ENCODE peak calls at places on chromosome 12, in five cellular contexts. U is heart right ventricle, Y is heart left ventricle, M is HCT116, G is GM13977. T is an unnamed sample.

GRCh38 chr12:100528044-100528443 is 45.4 kb upstream of the GAS2L3 start:
- DNase-seq in G (no peak), Y (no peak), M (no peak), U (no peak), T (no peak)

GRCh38 chr12:15689751-15690191 is 99.4 kb downstream of the EPS8 start:
- DNase-seq in M (peak), Y (no peak), G (no peak), U (no peak), T (no peak)

GRCh38 chr12:123533672-123534643 is at the start of gene RILPL1:
- DNase-seq in M (no peak), G (peak), Y (peak), U (peak), T (peak)

GRCh38 chr12:28024231-28024995 is 51.9 kb upstream of the PTHLH start:
- DNase-seq in M (no peak), G (no peak), Y (no peak), U (no peak), T (peak)

GRCh38 chr12:131620520-131620919 is 90.4 kb upstream of the SFSWAP start:
- DNase-seq in M (no peak), Y (no peak), U (no peak), G (no peak), T (no peak)

GRCh38 chr12:21677622-21678277 is 20.1 kb upstream of the LDHB start:
- DNase-seq in M (no peak), U (no peak), G (no peak), Y (no peak), T (peak)

GRCh38 chr12:31510034-31510433 is 80.9 kb downstream of the DENND5B start:
- DNase-seq in G (no peak), Y (no peak), U (no peak), M (no peak), T (no peak)

GRCh38 chr12:6982532-6982931 is 11.8 kb downstream of the EMG1 start:
- DNase-seq in M (no peak), Y (no peak), U (no peak), G (no peak), T (no peak)

GRCh38 chr12:52362118-52362726 is 5.1 kb downstream of the KRT85 start:
- DNase-seq in U (no peak), Y (no peak), G (no peak), M (no peak), T (no peak)

GRCh38 chr12:108321688-108322087 is 17.4 kb downstream of the CMKLR1 start:
- DNase-seq in Y (no peak), U (no peak), M (no peak), G (no peak), T (no peak)

GRCh38 chr12:58117201-58117600 is 175.8 kb downstream of the ATP23 start:
- DNase-seq in Y (no peak), U (no peak), M (no peak), G (no peak), T (no peak)

GRCh38 chr12:66164349-66164821 is 5.4 kb downstream of the TMBIM4 start:
- DNase-seq in M (no peak), G (no peak), U (no peak), Y (no peak), T (peak)

GRCh38 chr12:69117566-69118266 is 121.7 kb upstream of the CPSF6 start:
- DNase-seq in M (no peak), Y (no peak), G (no peak), U (no peak), T (no peak)

GRCh38 chr12:115201928-115202327 is 518.0 kb upstream of the TBX3 start:
- DNase-seq in Y (no peak), G (no peak), U (no peak), M (no peak), T (no peak)

GRCh38 chr12:76784600-76785051 is 20.7 kb downstream of the ZDHHC17 start:
- DNase-seq in M (no peak), U (peak), G (no peak), Y (no peak), T (peak)

GRCh38 chr12:49637401-49637800 is 14.0 kb downstream of the PRPF40B start:
- DNase-seq in M (no peak), G (no peak), Y (peak), U (no peak), T (no peak)

GRCh38 chr12:27984275-27984674 is 11.7 kb upstream of the PTHLH start:
- DNase-seq in G (no peak), U (no peak), Y (no peak), M (no peak), T (peak)

GRCh38 chr12:116802018-116802417 is 63.9 kb downstream of the RNFT2 start:
- DNase-seq in G (no peak), M (no peak), U (no peak), Y (no peak), T (no peak)
- TF ChIP-seq CTCF in G (no peak), M (no peak), U (no peak), Y (no peak), T (no peak)

GRCh38 chr12:101789171-101789570 is 41.6 kb downstream of the GNPTAB start:
- DNase-seq in U (no peak), G (no peak), M (no peak), Y (no peak), T (no peak)

GRCh38 chr12:101794574-101794973 is 36.2 kb downstream of the GNPTAB start:
- DNase-seq in G (no peak), M (no peak), U (no peak), Y (no peak), T (peak)

GRCh38 chr12:101795013-101795412 is 35.7 kb downstream of the GNPTAB start:
- DNase-seq in U (no peak), Y (no peak), M (no peak), G (no peak), T (no peak)

GRCh38 chr12:101793401-101793800 is 37.4 kb downstream of the GNPTAB start:
- DNase-seq in Y (no peak), U (no peak), M (no peak), G (peak), T (peak)

GRCh38 chr12:101792046-101792931 is 38.5 kb downstream of the GNPTAB start:
- DNase-seq in Y (no peak), G (no peak), M (no peak), U (no peak), T (peak)
- TF ChIP-seq CTCF in Y (peak), G (peak), M (peak), U (peak), T (peak)

GRCh38 chr12:54723653-54724256 is 75.6 kb upstream of the DCD start:
- DNase-seq in Y (no peak), G (no peak), M (peak), U (no peak), T (peak)
- TF ChIP-seq CTCF in Y (peak), G (peak), M (peak), U (peak), T (peak)

GRCh38 chr12:107091989-107092641 is 1.2 kb downstream of the CRY1 start:
- DNase-seq in Y (no peak), G (peak), U (peak), M (peak), T (peak)

GRCh38 chr12:107092669-107093546 is 441 bp downstream of the CRY1 start:
- DNase-seq in M (no peak), U (peak), Y (no peak), G (no peak), T (peak)

GRCh38 chr12:107091381-107091780 is 2.0 kb downstream of the CRY1 start:
- DNase-seq in G (no peak), M (no peak), Y (no peak), U (peak), T (peak)

GRCh38 chr12:107096571-107096970 is 3.2 kb upstream of the CRY1 start:
- DNase-seq in M (no peak), U (no peak), G (no peak), Y (no peak), T (no peak)

GRCh38 chr12:107093547-107094448 is at the start of gene CRY1:
- DNase-seq in U (peak), M (peak), Y (peak), G (peak), T (peak)
- TF ChIP-seq CTCF in U (no peak), M (no peak), Y (no peak), G (no peak), T (no peak)

GRCh38 chr12:106303202-106303820 is 778 bp downstream of the TCP11L2 start:
- DNase-seq in U (peak), Y (peak), G (peak), M (no peak), T (peak)
- TF ChIP-seq CTCF in U (no peak), Y (peak), G (no peak), M (peak), T (peak)

DNA sequence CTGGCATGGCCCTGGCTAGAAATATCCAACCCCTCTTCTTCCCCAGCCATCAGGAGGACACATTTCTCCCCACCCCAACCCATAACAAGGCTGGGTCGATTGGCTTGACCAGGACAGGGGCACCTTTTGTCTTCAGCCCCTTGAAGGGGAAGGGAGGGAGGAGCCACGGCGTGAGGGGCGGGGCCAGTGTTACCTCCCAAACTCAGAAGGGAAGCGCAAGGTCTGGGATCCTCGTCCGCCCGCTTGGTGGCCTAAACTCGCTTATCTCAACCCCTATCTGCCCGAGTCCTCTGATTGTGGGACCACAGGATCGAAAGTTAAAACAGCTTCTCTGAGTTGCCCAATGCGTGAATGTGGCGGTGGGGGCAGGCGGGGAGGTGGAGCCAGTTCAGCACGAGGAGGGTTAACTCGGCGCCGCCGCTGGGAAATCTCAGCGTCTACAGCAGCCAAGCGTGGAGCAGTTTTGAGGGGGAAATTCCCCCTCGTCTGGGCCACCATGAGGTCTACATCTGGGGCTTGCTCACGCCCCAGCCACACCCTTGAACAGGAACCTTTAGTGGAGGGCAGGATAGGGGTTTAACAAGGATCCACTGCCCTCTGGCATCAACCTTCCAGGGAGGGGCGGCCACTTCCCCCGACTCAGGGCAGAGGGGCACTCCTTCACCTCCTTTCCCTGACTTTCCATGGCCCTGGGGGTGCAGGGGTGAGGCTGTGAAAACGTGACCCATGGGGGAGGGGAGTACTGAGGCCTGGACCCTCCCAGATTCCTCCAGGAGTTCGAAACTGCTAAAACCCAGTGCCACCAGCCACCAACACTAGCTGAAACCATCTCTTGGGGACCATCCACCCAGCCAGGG is 745 bp downstream of the STAT6 start:
- DNase-seq in U (peak), G (peak), Y (peak), M (no peak), T (peak)
- TF ChIP-seq CTCF in U (no peak), G (no peak), Y (no peak), M (no peak), T (no peak)

T was measured in fibroblast of mammary gland.